ENCODE peak calls at places on chromosomes 6 and 20, in ten cellular contexts. J is AG04450; E is A549; X is CD8-positive, alpha-beta T cell; Z is neural progenitor cell; H is GM12865; V is RWPE2; Q is esophagus squamous epithelium; D is H9; G is cardiac muscle cell. S is an unnamed sample.

GRCh38 chr6:139784222-139784769 is 409.8 kb upstream of the CITED2 start:
- DNase-seq in J (no peak), E (no peak), X (no peak), Z (no peak), H (no peak), V (no peak), Q (no peak), D (no peak), G (no peak), S (no peak)

GRCh38 chr6:3394671-3395070 is 62.2 kb downstream of the SLC22A23 start:
- DNase-seq in J (no peak), E (no peak), X (no peak), Z (no peak), H (no peak), V (no peak), Q (no peak), D (no peak), G (no peak), S (no peak)

GRCh38 chr6:152268846-152269442 is 368.2 kb downstream of the SYNE1 start:
- DNase-seq in J (no peak), E (no peak), X (no peak), Z (no peak), H (no peak), V (no peak), Q (no peak), D (no peak), G (no peak), S (no peak)

GRCh38 chr6:2542858-2543218 is 207.9 kb downstream of the MYLK4 start:
- DNase-seq in J (peak), E (no peak), X (no peak), Z (no peak), H (peak), V (no peak), Q (no peak), D (no peak), G (peak), S (peak)

GRCh38 chr6:142665393-142665792 is 279.6 kb downstream of the HIVEP2 start:
- DNase-seq in J (no peak), E (no peak), X (no peak), Z (no peak), H (no peak), V (no peak), Q (no peak), D (no peak), G (no peak), S (no peak)

GRCh38 chr6:22569281-22570184 is at the start of gene HDGFL1:
- DNase-seq in J (no peak), E (no peak), X (no peak), Z (no peak), H (no peak), V (no peak), Q (no peak), D (peak), G (no peak), S (no peak)

GRCh38 chr20:6140947-6141346 is 18.1 kb upstream of the FERMT1 start:
- DNase-seq in J (no peak), E (no peak), X (no peak), Z (peak), H (peak), V (no peak), Q (no peak), D (no peak), G (no peak), S (no peak)

GRCh38 chr20:43448748-43449535 is 8.8 kb upstream of the SRSF6 start:
- DNase-seq in J (no peak), E (peak), X (peak), Z (peak), H (peak), V (peak), Q (no peak), D (peak), G (peak), S (peak)

GRCh38 chr6:7671076-7671475 is 54.8 kb upstream of the BMP6 start:
- DNase-seq in J (no peak), E (no peak), X (no peak), Z (no peak), H (no peak), V (no peak), Q (no peak), D (no peak), G (peak), S (peak)

GRCh38 chr6:121726596-121726995 is 291.1 kb downstream of the GJA1 start:
- DNase-seq in J (no peak), E (no peak), X (no peak), Z (no peak), H (no peak), V (no peak), Q (no peak), D (no peak), G (no peak), S (no peak)

GRCh38 chr6:32081168-32081624 is 27.9 kb downstream of the TNXB start:
- DNase-seq in J (peak), E (no peak), X (no peak), Z (no peak), H (no peak), V (no peak), Q (no peak), D (no peak), G (peak), S (peak)

GRCh38 chr20:25223179-25223661 is 24.7 kb upstream of the PYGB start:
- DNase-seq in J (peak), E (peak), X (no peak), Z (peak), H (peak), V (peak), Q (no peak), D (peak), G (peak), S (peak)
- TF ChIP-seq CTCF in J (peak), E (peak), X (no peak), Z (no peak), H (no peak), V (peak), Q (no peak), D (peak), G (peak), S (no peak)

DNA sequence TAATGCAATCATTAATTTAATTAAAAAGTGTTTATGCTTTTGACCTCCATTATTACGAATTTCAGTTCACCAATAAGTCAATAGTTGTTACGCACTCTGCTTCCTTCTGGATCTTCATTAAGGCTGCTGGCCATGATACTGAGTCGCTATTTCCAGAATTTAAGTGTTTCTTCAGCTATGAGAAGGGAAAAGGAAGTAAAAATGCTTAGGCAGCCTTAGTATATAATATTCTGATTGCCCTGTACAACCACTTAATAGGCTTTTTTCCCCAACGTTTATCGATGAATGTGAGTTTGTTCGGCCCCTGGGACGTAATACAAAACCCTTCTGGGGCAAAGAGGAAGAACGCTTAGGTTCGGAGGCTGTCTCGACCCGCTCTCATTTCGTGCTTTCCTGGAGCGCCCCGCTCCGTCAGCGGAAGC is 644 bp downstream of the OARD1 start:
- DNase-seq in J (no peak), E (peak), X (no peak), Z (no peak), H (peak), V (no peak), Q (no peak), D (no peak), G (no peak), S (no peak)
- TF ChIP-seq CTCF in J (no peak), E (no peak), X (no peak), Z (peak), H (no peak), V (no peak), Q (no peak), D (no peak), G (peak), S (no peak)

GRCh38 chr6:95081949-95082348 is 495.4 kb upstream of the MANEA start:
- DNase-seq in J (no peak), E (no peak), X (no peak), Z (no peak), H (no peak), V (no peak), Q (no peak), D (no peak), G (no peak), S (no peak)

GRCh38 chr6:95081231-95081630 is 496.1 kb upstream of the MANEA start:
- DNase-seq in J (no peak), E (no peak), X (no peak), Z (no peak), H (no peak), V (no peak), Q (no peak), D (no peak), G (no peak), S (no peak)

GRCh38 chr6:95083506-95083905 is 493.8 kb upstream of the MANEA start:
- DNase-seq in J (no peak), E (no peak), X (no peak), Z (no peak), H (no peak), V (no peak), Q (no peak), D (peak), G (no peak), S (no peak)

DNA sequence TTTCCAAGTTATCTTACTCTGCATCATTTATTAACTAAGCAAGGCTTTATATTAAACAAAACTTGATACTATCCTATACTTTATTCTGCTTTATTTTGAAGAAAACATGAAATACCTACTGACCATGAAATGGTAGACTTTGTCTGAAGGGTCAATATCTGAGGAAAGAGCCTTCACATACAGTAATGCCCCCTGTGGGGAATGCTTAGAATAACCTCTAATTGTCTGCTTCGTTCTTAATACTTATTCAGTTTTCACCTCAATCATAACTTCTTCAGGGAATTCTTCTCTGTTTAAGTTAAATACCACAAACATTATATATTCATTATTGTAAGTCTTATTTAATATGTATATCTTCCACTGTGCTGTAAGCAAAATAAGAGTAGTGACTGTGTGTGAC is 498.9 kb upstream of the MANEA start:
- DNase-seq in J (no peak), E (no peak), X (no peak), Z (no peak), H (no peak), V (no peak), Q (no peak), D (no peak), G (no peak), S (no peak)
- TF ChIP-seq CTCF in J (no peak), E (no peak), X (no peak), Z (peak), H (no peak), V (peak), Q (no peak), D (peak), G (no peak), S (no peak)

GRCh38 chr20:24989162-24989561 is 3.4 kb downstream of the APMAP start:
- DNase-seq in J (no peak), E (no peak), X (no peak), Z (no peak), H (no peak), V (no peak), Q (no peak), D (no peak), G (no peak), S (peak)
- TF ChIP-seq CTCF in J (no peak), E (no peak), X (no peak), Z (no peak), H (no peak), V (no peak), Q (no peak), D (no peak), G (no peak), S (no peak)

GRCh38 chr20:57403216-57403615 is 12.0 kb downstream of the RBM38 start:
- DNase-seq in J (no peak), E (no peak), X (no peak), Z (no peak), H (no peak), V (no peak), Q (no peak), D (no peak), G (no peak), S (no peak)

GRCh38 chr20:57402206-57403125 is 11.3 kb downstream of the RBM38 start:
- DNase-seq in J (no peak), E (no peak), X (no peak), Z (no peak), H (no peak), V (no peak), Q (no peak), D (no peak), G (no peak), S (no peak)

GRCh38 chr20:57400262-57400701 is 9.1 kb downstream of the RBM38 start:
- DNase-seq in J (no peak), E (no peak), X (no peak), Z (no peak), H (peak), V (no peak), Q (no peak), D (no peak), G (no peak), S (no peak)

GRCh38 chr20:57400821-57401564 is 9.8 kb downstream of the RBM38 start:
- DNase-seq in J (no peak), E (no peak), X (no peak), Z (no peak), H (peak), V (no peak), Q (no peak), D (no peak), G (no peak), S (no peak)

GRCh38 chr20:57401565-57401918 is 10.3 kb downstream of the RBM38 start:
- DNase-seq in J (no peak), E (no peak), X (no peak), Z (no peak), H (no peak), V (no peak), Q (no peak), D (no peak), G (no peak), S (no peak)
- TF ChIP-seq CTCF in J (no peak), E (no peak), X (no peak), Z (no peak), H (no peak), V (no peak), Q (no peak), D (no peak), G (no peak), S (no peak)

GRCh38 chr20:57051096-57051495 is 215.3 kb downstream of the BMP7 start:
- DNase-seq in J (no peak), E (no peak), X (no peak), Z (no peak), H (no peak), V (no peak), Q (no peak), D (no peak), G (no peak), S (no peak)

GRCh38 chr20:57048027-57048869 is 218.2 kb downstream of the BMP7 start:
- DNase-seq in J (no peak), E (peak), X (no peak), Z (peak), H (peak), V (no peak), Q (no peak), D (peak), G (peak), S (peak)

GRCh38 chr20:57043669-57044268 is 222.7 kb downstream of the BMP7 start:
- DNase-seq in J (no peak), E (no peak), X (no peak), Z (no peak), H (no peak), V (peak), Q (no peak), D (no peak), G (no peak), S (no peak)

GRCh38 chr20:57049298-57049697 is 217.1 kb downstream of the BMP7 start:
- DNase-seq in J (no peak), E (no peak), X (no peak), Z (no peak), H (no peak), V (peak), Q (no peak), D (no peak), G (no peak), S (no peak)

GRCh38 chr20:57047281-57048026 is 219.0 kb downstream of the BMP7 start:
- DNase-seq in J (no peak), E (peak), X (no peak), Z (no peak), H (no peak), V (no peak), Q (no peak), D (no peak), G (no peak), S (peak)
- TF ChIP-seq CTCF in J (no peak), E (peak), X (no peak), Z (peak), H (no peak), V (peak), Q (no peak), D (peak), G (no peak), S (no peak)

GRCh38 chr6:65646494-65647035 is 60.5 kb downstream of the EYS start:
- DNase-seq in J (no peak), E (no peak), X (no peak), Z (no peak), H (peak), V (no peak), Q (no peak), D (no peak), G (no peak), S (no peak)

GRCh38 chr6:65649392-65649791 is 57.6 kb downstream of the EYS start:
- DNase-seq in J (no peak), E (no peak), X (no peak), Z (no peak), H (no peak), V (no peak), Q (no peak), D (no peak), G (no peak), S (no peak)

GRCh38 chr6:65650086-65650485 is 56.9 kb downstream of the EYS start:
- DNase-seq in J (no peak), E (no peak), X (no peak), Z (no peak), H (no peak), V (no peak), Q (no peak), D (no peak), G (no peak), S (no peak)
- TF ChIP-seq CTCF in J (no peak), E (no peak), X (no peak), Z (no peak), H (no peak), V (no peak), Q (no peak), D (no peak), G (no peak), S (no peak)

DNA sequence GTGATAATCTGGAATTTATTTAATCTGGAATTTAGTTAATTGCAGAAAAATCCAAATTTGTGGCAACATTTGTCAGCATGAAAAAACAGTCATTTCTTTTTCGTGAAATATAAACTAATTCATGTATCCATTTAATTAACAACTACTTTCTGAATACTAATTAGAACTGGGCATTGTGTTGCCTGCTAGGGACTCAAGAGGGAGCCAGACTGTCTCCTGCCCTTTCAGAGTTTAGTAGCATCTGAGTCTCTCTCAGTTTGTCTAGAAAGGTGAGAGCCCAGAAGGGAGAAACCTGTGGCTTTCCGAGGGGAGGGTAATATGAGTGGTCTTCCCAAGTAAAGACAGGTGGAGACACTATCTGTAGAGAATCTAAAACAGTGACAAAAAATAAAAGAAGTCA is 210.9 kb upstream of the HDDC2 start:
- DNase-seq in J (no peak), E (no peak), X (no peak), Z (peak), H (peak), V (no peak), Q (no peak), D (peak), G (no peak), S (peak)
- TF ChIP-seq CTCF in J (no peak), E (peak), X (no peak), Z (peak), H (peak), V (peak), Q (no peak), D (peak), G (peak), S (peak)

GRCh38 chr20:59051666-59052065 is 9.1 kb upstream of the PRELID3B start:
- DNase-seq in J (no peak), E (no peak), X (no peak), Z (no peak), H (no peak), V (no peak), Q (no peak), D (no peak), G (no peak), S (no peak)

GRCh38 chr20:59050437-59050836 is 7.9 kb upstream of the PRELID3B start:
- DNase-seq in J (no peak), E (no peak), X (no peak), Z (no peak), H (no peak), V (no peak), Q (no peak), D (no peak), G (no peak), S (no peak)

DNA sequence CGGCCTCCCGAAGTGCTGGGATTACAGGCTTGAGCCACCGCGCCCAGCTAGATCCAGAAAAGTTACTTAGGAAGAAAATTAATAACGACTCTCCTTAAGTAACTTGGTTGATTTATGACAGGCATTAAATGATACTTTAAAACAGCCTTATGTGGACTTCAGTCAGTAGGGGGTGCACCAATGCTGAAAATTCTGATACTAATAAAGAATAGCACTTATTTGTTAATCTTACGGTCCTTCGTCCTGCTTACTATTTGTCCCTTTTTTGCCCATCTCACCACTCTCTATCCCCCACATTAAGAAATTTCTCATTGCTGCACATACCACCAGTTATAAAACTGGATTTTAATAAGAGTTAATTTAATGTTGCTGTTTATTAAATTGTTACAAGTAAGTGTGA is 12.7 kb upstream of the PRELID3B start:
- DNase-seq in J (no peak), E (no peak), X (no peak), Z (no peak), H (peak), V (no peak), Q (no peak), D (no peak), G (peak), S (peak)
- TF ChIP-seq CTCF in J (peak), E (peak), X (peak), Z (peak), H (peak), V (peak), Q (peak), D (no peak), G (peak), S (peak)